ENCODE peak calls at places on chromosome 19, in six cellular contexts. I is neural crest cell, F is hippocampal formation, B is aorta, M is heart right ventricle, T is foreskin fibroblast. W is an unnamed sample.

GRCh38 chr19:42059196-42059595 is 10.8 kb downstream of the GRIK5 start:
- DNase-seq in I (no peak), F (no peak), B (no peak), M (no peak), T (no peak), W (no peak)

GRCh38 chr19:2330632-2331284 is 2.3 kb downstream of the SPPL2B start:
- DNase-seq in I (no peak), F (no peak), B (no peak), M (no peak), T (no peak), W (peak)

GRCh38 chr19:57192064-57192395 is 730 bp downstream of the ZNF264 start:
- DNase-seq in I (no peak), F (no peak), B (no peak), M (no peak), T (peak), W (no peak)

GRCh38 chr19:45455707-45456499 is 11.9 kb upstream of the FOSB start:
- DNase-seq in I (no peak), F (no peak), B (peak), M (peak), T (peak), W (no peak)

GRCh38 chr19:19670070-19670551 is 1.5 kb downstream of the ZNF101 start:
- DNase-seq in I (no peak), F (no peak), B (no peak), M (no peak), T (no peak), W (no peak)

GRCh38 chr19:55094456-55095259 is 19.0 kb downstream of the EPS8L1 start:
- DNase-seq in I (no peak), F (no peak), B (no peak), M (no peak), T (no peak), W (no peak)

GRCh38 chr19:24004166-24004565 is 82.8 kb upstream of the ZNF254 start:
- DNase-seq in I (no peak), F (no peak), B (no peak), M (no peak), T (no peak), W (no peak)

GRCh38 chr19:46019270-46019669 is 3.6 kb downstream of the PGLYRP1 start:
- DNase-seq in I (no peak), F (no peak), B (peak), M (no peak), T (no peak), W (no peak)

GRCh38 chr19:35642798-35643254 is 1.3 kb downstream of the ETV2 start:
- DNase-seq in I (no peak), F (no peak), B (no peak), M (no peak), T (no peak), W (no peak)

GRCh38 chr19:38788478-38789243 is at the start of gene LGALS7B:
- DNase-seq in I (no peak), F (no peak), B (no peak), M (no peak), T (no peak), W (no peak)

GRCh38 chr19:19067276-19068072 is 3.7 kb downstream of the SLC25A42 start:
- DNase-seq in I (no peak), F (peak), B (no peak), M (no peak), T (peak), W (no peak)

GRCh38 chr19:28242317-28242927 is 970.5 kb downstream of the UQCRFS1 start:
- DNase-seq in I (peak), F (peak), B (no peak), M (no peak), T (peak), W (no peak)

GRCh38 chr19:13832096-13832495 is 36.9 kb downstream of the ZSWIM4 start:
- DNase-seq in I (no peak), F (no peak), B (no peak), M (no peak), T (peak), W (no peak)

GRCh38 chr19:45349430-45349941 is 8.9 kb downstream of the KLC3 start:
- DNase-seq in I (no peak), F (no peak), B (no peak), M (no peak), T (no peak), W (no peak)

GRCh38 chr19:34995551-34995950 is 4.6 kb upstream of the GRAMD1A start:
- DNase-seq in I (no peak), F (no peak), B (no peak), M (no peak), T (no peak), W (no peak)

GRCh38 chr19:54952591-54953344 is 5.4 kb upstream of the NLRP7 start:
- DNase-seq in I (no peak), F (peak), B (no peak), M (no peak), T (no peak), W (no peak)

GRCh38 chr19:19207637-19208582 is 3.8 kb upstream of the NCAN start:
- DNase-seq in I (no peak), F (no peak), B (no peak), M (no peak), T (no peak), W (no peak)

GRCh38 chr19:1117654-1118053 is 13.9 kb downstream of the GPX4 start:
- DNase-seq in I (no peak), F (no peak), B (no peak), M (no peak), T (no peak), W (no peak)

GRCh38 chr19:44512326-44513298 is 12.3 kb upstream of the ZNF180 start:
- DNase-seq in I (peak), F (no peak), B (no peak), M (no peak), T (peak), W (no peak)

GRCh38 chr19:2719232-2719735 is 1.9 kb downstream of the DIRAS1 start:
- DNase-seq in I (no peak), F (no peak), B (no peak), M (no peak), T (no peak), W (no peak)

GRCh38 chr19:51565583-51565982 is 5.5 kb upstream of the ZNF175 start:
- DNase-seq in I (no peak), F (no peak), B (no peak), M (no peak), T (no peak), W (no peak)

GRCh38 chr19:45424191-45425058 is 708 bp upstream of the ERCC1 start:
- DNase-seq in I (peak), F (no peak), B (peak), M (peak), T (peak), W (no peak)

GRCh38 chr19:20233105-20233504 is 66.1 kb downstream of the ZNF486 start:
- DNase-seq in I (no peak), F (no peak), B (no peak), M (no peak), T (no peak), W (no peak)

GRCh38 chr19:679418-680286 is 3.5 kb downstream of the FSTL3 start:
- DNase-seq in I (peak), F (no peak), B (peak), M (peak), T (peak), W (no peak)

GRCh38 chr19:32581704-32582164 is 744 bp downstream of the PDCD5 start:
- DNase-seq in I (peak), F (peak), B (no peak), M (peak), T (peak), W (no peak)

GRCh38 chr19:11551603-11552235 is 7.3 kb downstream of the ELOF1 start:
- DNase-seq in I (no peak), F (no peak), B (no peak), M (no peak), T (peak), W (no peak)

GRCh38 chr19:48244289-48244688 is 11.4 kb downstream of the CARD8 start:
- DNase-seq in I (no peak), F (no peak), B (no peak), M (no peak), T (no peak), W (no peak)

GRCh38 chr19:45492137-45492626 is 4.7 kb downstream of the RTN2 start:
- DNase-seq in I (no peak), F (no peak), B (no peak), M (no peak), T (no peak), W (no peak)

GRCh38 chr19:40314646-40315045 is 29.5 kb upstream of the AKT2 start:
- DNase-seq in I (no peak), F (no peak), B (no peak), M (no peak), T (no peak), W (no peak)

GRCh38 chr19:50384685-50385535 is 763 bp downstream of the POLD1 start:
- DNase-seq in I (no peak), F (no peak), B (no peak), M (no peak), T (peak), W (no peak)

GRCh38 chr19:12766051-12766521 is 9.3 kb downstream of the HOOK2 start:
- DNase-seq in I (peak), F (peak), B (peak), M (peak), T (peak), W (peak)

GRCh38 chr19:51138549-51138979 is 3.5 kb upstream of the SIGLEC7 start:
- DNase-seq in I (no peak), F (no peak), B (peak), M (peak), T (no peak), W (no peak)

GRCh38 chr19:49264258-49264657 is 60.7 kb downstream of the SLC6A16 start:
- DNase-seq in I (no peak), F (no peak), B (no peak), M (no peak), T (no peak), W (no peak)

GRCh38 chr19:38039966-38040365 is 133.0 kb downstream of the SIPA1L3 start:
- DNase-seq in I (no peak), F (no peak), B (no peak), M (no peak), T (peak), W (no peak)

GRCh38 chr19:29449371-29449770 is 76.4 kb upstream of the VSTM2B start:
- DNase-seq in I (no peak), F (no peak), B (no peak), M (no peak), T (no peak), W (no peak)

GRCh38 chr19:6223461-6224307 is 56.1 kb downstream of the MLLT1 start:
- DNase-seq in I (no peak), F (no peak), B (peak), M (peak), T (no peak), W (no peak)

GRCh38 chr19:33366127-33366526 is 7.4 kb upstream of the CEBPG start:
- DNase-seq in I (no peak), F (no peak), B (no peak), M (no peak), T (no peak), W (no peak)

GRCh38 chr19:34313188-34313587 is 51.8 kb upstream of the GPI start:
- DNase-seq in I (no peak), F (no peak), B (no peak), M (no peak), T (peak), W (no peak)